ENCODE peak calls at places on chromosomes 16 and 17, in seven cellular contexts. One of them, this sample, is unnamed.

GRCh38 chr16:80723981-80724380 is 80.4 kb downstream of the CDYL2 start:
- DNase-seq in H9: no peak
- DNase-seq in body of pancreas: no peak
- DNase-seq in stomach: no peak
- DNase-seq in heart right ventricle: no peak
- DNase-seq in DND-41: no peak
- DNase-seq in heart left ventricle: no peak
- DNase-seq in this sample: no peak

GRCh38 chr17:27471321-27472269 is 15.3 kb downstream of the KSR1 start:
- DNase-seq in body of pancreas: no peak
- DNase-seq in DND-41: no peak
- DNase-seq in heart left ventricle: no peak
- DNase-seq in H9: no peak
- DNase-seq in heart right ventricle: no peak
- DNase-seq in stomach: no peak
- DNase-seq in this sample: peak

GRCh38 chr17:79630821-79631639 is 20.2 kb upstream of the RBFOX3 start:
- DNase-seq in heart right ventricle: no peak
- DNase-seq in DND-41: peak
- DNase-seq in stomach: peak
- DNase-seq in body of pancreas: no peak
- DNase-seq in heart left ventricle: peak
- DNase-seq in H9: peak
- DNase-seq in this sample: no peak

GRCh38 chr16:84839054-84839453 is 19.3 kb downstream of the CRISPLD2 start:
- DNase-seq in DND-41: no peak
- DNase-seq in stomach: no peak
- DNase-seq in heart right ventricle: no peak
- DNase-seq in heart left ventricle: no peak
- DNase-seq in H9: no peak
- DNase-seq in body of pancreas: no peak
- DNase-seq in this sample: no peak

GRCh38 chr16:49484936-49485335 is 111.3 kb downstream of the C16orf78 start:
- DNase-seq in stomach: no peak
- DNase-seq in H9: no peak
- DNase-seq in DND-41: no peak
- DNase-seq in heart right ventricle: no peak
- DNase-seq in body of pancreas: no peak
- DNase-seq in heart left ventricle: no peak
- DNase-seq in this sample: no peak

GRCh38 chr16:86876499-86876898 is 298.1 kb downstream of the FOXL1 start:
- DNase-seq in heart left ventricle: no peak
- DNase-seq in stomach: no peak
- DNase-seq in body of pancreas: no peak
- DNase-seq in heart right ventricle: no peak
- DNase-seq in DND-41: no peak
- DNase-seq in H9: no peak
- DNase-seq in this sample: no peak

GRCh38 chr17:1473170-1473569 is 17.1 kb upstream of the CRK start:
- DNase-seq in stomach: no peak
- DNase-seq in body of pancreas: no peak
- DNase-seq in heart right ventricle: no peak
- DNase-seq in DND-41: no peak
- DNase-seq in H9: peak
- DNase-seq in heart left ventricle: no peak
- DNase-seq in this sample: no peak

GRCh38 chr17:3043737-3044365 is 19.6 kb downstream of the OR1D5 start:
- DNase-seq in heart right ventricle: no peak
- DNase-seq in H9: no peak
- DNase-seq in body of pancreas: no peak
- DNase-seq in heart left ventricle: no peak
- DNase-seq in stomach: no peak
- DNase-seq in DND-41: peak
- DNase-seq in this sample: no peak

GRCh38 chr16:68790130-68790761 is 53.1 kb upstream of the TANGO6 start:
- DNase-seq in H9: no peak
- DNase-seq in stomach: peak
- DNase-seq in heart right ventricle: no peak
- DNase-seq in heart left ventricle: no peak
- DNase-seq in DND-41: no peak
- DNase-seq in body of pancreas: peak
- DNase-seq in this sample: peak

GRCh38 chr17:44547625-44548297 is 9.5 kb upstream of the FZD2 start:
- DNase-seq in DND-41: no peak
- DNase-seq in stomach: no peak
- DNase-seq in body of pancreas: no peak
- DNase-seq in heart right ventricle: peak
- DNase-seq in H9: peak
- DNase-seq in heart left ventricle: no peak
- DNase-seq in this sample: no peak

GRCh38 chr16:28304214-28304613 is 11.9 kb downstream of the SBK1 start:
- DNase-seq in stomach: peak
- DNase-seq in body of pancreas: peak
- DNase-seq in DND-41: peak
- DNase-seq in H9: peak
- DNase-seq in heart right ventricle: peak
- DNase-seq in heart left ventricle: peak
- DNase-seq in this sample: peak

GRCh38 chr17:49406791-49407190 is 7.9 kb downstream of the PHB1 start:
- DNase-seq in DND-41: no peak
- DNase-seq in heart left ventricle: no peak
- DNase-seq in body of pancreas: no peak
- DNase-seq in H9: no peak
- DNase-seq in heart right ventricle: no peak
- DNase-seq in stomach: no peak
- DNase-seq in this sample: no peak

GRCh38 chr16:66175058-66175457 is 191.4 kb upstream of the CDH5 start:
- DNase-seq in H9: no peak
- DNase-seq in heart left ventricle: no peak
- DNase-seq in DND-41: no peak
- DNase-seq in body of pancreas: no peak
- DNase-seq in heart right ventricle: no peak
- DNase-seq in stomach: no peak
- DNase-seq in this sample: no peak

GRCh38 chr17:1597861-1598342 is 30.7 kb downstream of the SLC43A2 start:
- DNase-seq in DND-41: no peak
- DNase-seq in body of pancreas: peak
- DNase-seq in stomach: peak
- DNase-seq in H9: no peak
- DNase-seq in heart left ventricle: no peak
- DNase-seq in heart right ventricle: no peak
- DNase-seq in this sample: peak

GRCh38 chr16:3266873-3267537 is 10.6 kb upstream of the MEFV start:
- DNase-seq in body of pancreas: no peak
- DNase-seq in stomach: no peak
- DNase-seq in DND-41: peak
- DNase-seq in heart left ventricle: no peak
- DNase-seq in heart right ventricle: no peak
- DNase-seq in H9: no peak
- DNase-seq in this sample: no peak

GRCh38 chr17:63961355-63962207 is 11.1 kb downstream of the SCN4A start:
- DNase-seq in heart left ventricle: peak
- DNase-seq in DND-41: peak
- DNase-seq in body of pancreas: peak
- DNase-seq in heart right ventricle: peak
- DNase-seq in stomach: peak
- DNase-seq in H9: peak
- DNase-seq in this sample: peak

DNA sequence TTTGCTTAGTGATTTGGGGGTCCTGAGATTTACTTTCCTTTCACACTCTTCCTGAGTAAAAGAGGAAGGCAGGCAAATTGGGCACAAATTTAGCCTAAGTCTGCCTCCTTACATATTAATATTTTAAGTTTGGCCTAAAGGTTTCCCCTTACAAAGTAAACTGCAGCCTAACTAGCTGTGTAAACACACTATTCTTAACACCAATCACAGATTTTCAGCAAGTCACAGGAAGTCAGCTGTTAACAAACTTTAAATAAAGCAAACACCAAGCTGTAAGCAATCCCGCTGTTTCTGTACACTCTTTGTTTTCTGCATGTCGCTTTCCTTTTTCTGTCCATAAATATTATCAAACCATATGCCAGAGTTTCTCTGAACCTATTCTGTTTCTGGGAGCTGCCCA is 45.1 kb upstream of the ABCC11 start:
- DNase-seq in stomach: no peak
- DNase-seq in heart left ventricle: no peak
- DNase-seq in heart right ventricle: no peak
- DNase-seq in body of pancreas: no peak
- DNase-seq in H9: no peak
- DNase-seq in DND-41: no peak
- DNase-seq in this sample: no peak
- H3K27ac ChIP-seq in stomach: no peak
- H3K27ac ChIP-seq in heart left ventricle: no peak
- H3K27ac ChIP-seq in heart right ventricle: no peak
- H3K27ac ChIP-seq in body of pancreas: peak
- H3K27ac ChIP-seq in H9: no peak
- H3K27ac ChIP-seq in DND-41: no peak
- H3K27ac ChIP-seq in this sample: no peak

GRCh38 chr16:56357765-56358322 is 67.5 kb downstream of the AMFR start:
- DNase-seq in DND-41: no peak
- DNase-seq in heart right ventricle: no peak
- DNase-seq in H9: peak
- DNase-seq in stomach: peak
- DNase-seq in heart left ventricle: peak
- DNase-seq in body of pancreas: peak
- DNase-seq in this sample: no peak
- TF ChIP-seq CTCF in DND-41: peak
- TF ChIP-seq CTCF in heart right ventricle: no peak
- TF ChIP-seq CTCF in H9: peak
- TF ChIP-seq CTCF in stomach: no peak
- TF ChIP-seq CTCF in heart left ventricle: no peak
- TF ChIP-seq CTCF in body of pancreas: no peak
- TF ChIP-seq CTCF in this sample: no peak

GRCh38 chr17:61444831-61445230 is 7.4 kb upstream of the TBX4 start:
- DNase-seq in H9: no peak
- DNase-seq in heart left ventricle: no peak
- DNase-seq in body of pancreas: no peak
- DNase-seq in DND-41: no peak
- DNase-seq in stomach: no peak
- DNase-seq in heart right ventricle: no peak
- DNase-seq in this sample: no peak
- H3K27ac ChIP-seq in H9: no peak
- H3K27ac ChIP-seq in heart left ventricle: no peak
- H3K27ac ChIP-seq in body of pancreas: no peak
- H3K27ac ChIP-seq in DND-41: no peak
- H3K27ac ChIP-seq in stomach: no peak
- H3K27ac ChIP-seq in heart right ventricle: no peak
- H3K27ac ChIP-seq in this sample: no peak

GRCh38 chr17:14297161-14297851 is 3.6 kb upstream of the HS3ST3B1 start:
- DNase-seq in stomach: peak
- DNase-seq in body of pancreas: peak
- DNase-seq in heart left ventricle: peak
- DNase-seq in H9: peak
- DNase-seq in heart right ventricle: peak
- DNase-seq in DND-41: no peak
- DNase-seq in this sample: no peak
- TF ChIP-seq CTCF in stomach: peak
- TF ChIP-seq CTCF in body of pancreas: no peak
- TF ChIP-seq CTCF in heart left ventricle: peak
- TF ChIP-seq CTCF in H9: peak
- TF ChIP-seq CTCF in heart right ventricle: peak
- TF ChIP-seq CTCF in DND-41: no peak
- TF ChIP-seq CTCF in this sample: peak

GRCh38 chr17:16342979-16343378 is 10.3 kb downstream of the CENPV start:
- DNase-seq in H9: no peak
- DNase-seq in heart right ventricle: no peak
- DNase-seq in body of pancreas: no peak
- DNase-seq in heart left ventricle: no peak
- DNase-seq in stomach: no peak
- DNase-seq in DND-41: no peak
- DNase-seq in this sample: no peak

GRCh38 chr17:16338391-16338790 is 14.9 kb downstream of the CENPV start:
- DNase-seq in heart left ventricle: no peak
- DNase-seq in H9: no peak
- DNase-seq in stomach: no peak
- DNase-seq in DND-41: no peak
- DNase-seq in body of pancreas: no peak
- DNase-seq in heart right ventricle: no peak
- DNase-seq in this sample: no peak

GRCh38 chr17:16339959-16340358 is 13.3 kb downstream of the CENPV start:
- DNase-seq in H9: no peak
- DNase-seq in DND-41: no peak
- DNase-seq in heart right ventricle: no peak
- DNase-seq in body of pancreas: no peak
- DNase-seq in stomach: no peak
- DNase-seq in heart left ventricle: no peak
- DNase-seq in this sample: no peak

GRCh38 chr17:16343569-16343968 is 9.7 kb downstream of the CENPV start:
- DNase-seq in DND-41: no peak
- DNase-seq in stomach: no peak
- DNase-seq in heart left ventricle: no peak
- DNase-seq in heart right ventricle: no peak
- DNase-seq in H9: no peak
- DNase-seq in body of pancreas: no peak
- DNase-seq in this sample: no peak

GRCh38 chr17:16339402-16339801 is 13.9 kb downstream of the CENPV start:
- DNase-seq in heart right ventricle: no peak
- DNase-seq in DND-41: no peak
- DNase-seq in H9: no peak
- DNase-seq in heart left ventricle: no peak
- DNase-seq in stomach: no peak
- DNase-seq in body of pancreas: no peak
- DNase-seq in this sample: no peak
- H3K27ac ChIP-seq in heart right ventricle: no peak
- H3K27ac ChIP-seq in DND-41: no peak
- H3K27ac ChIP-seq in H9: no peak
- H3K27ac ChIP-seq in heart left ventricle: no peak
- H3K27ac ChIP-seq in stomach: no peak
- H3K27ac ChIP-seq in body of pancreas: no peak
- H3K27ac ChIP-seq in this sample: no peak

DNA sequence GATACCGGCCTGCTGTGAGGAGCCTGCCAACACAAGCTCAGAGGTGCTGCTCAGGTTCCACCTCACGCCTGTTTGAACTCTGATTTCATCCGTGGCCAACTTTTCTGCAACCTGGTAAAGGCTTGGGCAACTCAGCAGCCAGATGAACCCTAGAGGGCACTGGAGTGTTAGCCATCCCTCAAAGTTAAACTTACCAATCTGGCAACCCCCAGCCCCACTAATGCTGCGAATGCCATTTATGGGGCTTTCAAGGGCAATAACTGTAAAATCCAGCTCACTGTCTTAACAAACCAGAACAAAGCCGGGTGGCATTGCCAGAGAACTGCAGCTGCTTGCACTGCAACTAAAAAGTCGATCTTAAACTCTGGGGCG is 105.5 kb downstream of the AXIN2 start:
- DNase-seq in stomach: no peak
- DNase-seq in H9: peak
- DNase-seq in heart left ventricle: peak
- DNase-seq in body of pancreas: peak
- DNase-seq in DND-41: peak
- DNase-seq in heart right ventricle: no peak
- DNase-seq in this sample: no peak
- TF ChIP-seq CTCF in stomach: no peak
- TF ChIP-seq CTCF in H9: peak
- TF ChIP-seq CTCF in heart left ventricle: peak
- TF ChIP-seq CTCF in body of pancreas: peak
- TF ChIP-seq CTCF in DND-41: peak
- TF ChIP-seq CTCF in heart right ventricle: peak
- TF ChIP-seq CTCF in this sample: no peak

GRCh38 chr16:1691956-1692355 is 13.9 kb downstream of the JPT2 start:
- DNase-seq in body of pancreas: no peak
- DNase-seq in heart left ventricle: no peak
- DNase-seq in heart right ventricle: no peak
- DNase-seq in H9: no peak
- DNase-seq in stomach: no peak
- DNase-seq in DND-41: no peak
- DNase-seq in this sample: peak
- H3K27ac ChIP-seq in body of pancreas: no peak
- H3K27ac ChIP-seq in heart left ventricle: no peak
- H3K27ac ChIP-seq in heart right ventricle: no peak
- H3K27ac ChIP-seq in H9: no peak
- H3K27ac ChIP-seq in stomach: no peak
- H3K27ac ChIP-seq in DND-41: no peak
- H3K27ac ChIP-seq in this sample: peak

GRCh38 chr16:75319513-75320401 is 68.3 kb upstream of the BCAR1 start:
- DNase-seq in DND-41: no peak
- DNase-seq in stomach: no peak
- DNase-seq in H9: no peak
- DNase-seq in heart left ventricle: no peak
- DNase-seq in heart right ventricle: no peak
- DNase-seq in body of pancreas: no peak
- DNase-seq in this sample: no peak
- TF ChIP-seq CTCF in DND-41: no peak
- TF ChIP-seq CTCF in stomach: no peak
- TF ChIP-seq CTCF in H9: no peak
- TF ChIP-seq CTCF in heart left ventricle: no peak
- TF ChIP-seq CTCF in heart right ventricle: no peak
- TF ChIP-seq CTCF in body of pancreas: no peak
- TF ChIP-seq CTCF in this sample: no peak